ENCODE peak calls at places on chromosomes 12 and 14, in six cellular contexts. U is K562, K is GM13977, R is cardiac fibroblast, X is BJ, D is astrocyte. N is an unnamed sample.

GRCh38 chr14:75229923-75230792 is 48.5 kb upstream of the FOS start:
- DNase-seq in U (peak), K (no peak), R (peak), X (no peak), D (peak), N (no peak)

GRCh38 chr12:12804011-12804410 is 9.1 kb upstream of the DDX47 start:
- DNase-seq in U (no peak), K (no peak), R (no peak), X (no peak), D (no peak), N (no peak)

GRCh38 chr12:46219892-46220655 is 48.8 kb downstream of the SLC38A1 start:
- DNase-seq in U (peak), K (no peak), R (peak), X (peak), D (peak), N (peak)

GRCh38 chr12:53575502-53576264 is 50.5 kb downstream of the ATF7 start:
- DNase-seq in U (peak), K (no peak), R (peak), X (no peak), D (peak), N (no peak)

GRCh38 chr12:13219320-13219719 is 22.8 kb downstream of the EMP1 start:
- DNase-seq in U (no peak), K (no peak), R (no peak), X (no peak), D (no peak), N (no peak)

GRCh38 chr14:73477618-73478266 is 13.0 kb upstream of the RIOX1 start:
- DNase-seq in U (no peak), K (peak), R (peak), X (no peak), D (peak), N (no peak)

GRCh38 chr12:51323966-51324895 is at the start of gene BIN2:
- DNase-seq in U (no peak), K (peak), R (no peak), X (no peak), D (no peak), N (no peak)

GRCh38 chr12:87259405-87259804 is 769.8 kb downstream of the C12orf50 start:
- DNase-seq in U (no peak), K (no peak), R (peak), X (no peak), D (no peak), N (no peak)

GRCh38 chr12:14907953-14908352 is 22.3 kb upstream of the MGP start:
- DNase-seq in U (no peak), K (no peak), R (no peak), X (no peak), D (no peak), N (no peak)

GRCh38 chr14:94460631-94461416 is 8.2 kb upstream of the SERPINA11 start:
- DNase-seq in U (no peak), K (no peak), R (no peak), X (no peak), D (no peak), N (no peak)

GRCh38 chr14:58560208-58560607 is 77.6 kb upstream of the DACT1 start:
- DNase-seq in U (no peak), K (no peak), R (peak), X (no peak), D (peak), N (no peak)

DNA sequence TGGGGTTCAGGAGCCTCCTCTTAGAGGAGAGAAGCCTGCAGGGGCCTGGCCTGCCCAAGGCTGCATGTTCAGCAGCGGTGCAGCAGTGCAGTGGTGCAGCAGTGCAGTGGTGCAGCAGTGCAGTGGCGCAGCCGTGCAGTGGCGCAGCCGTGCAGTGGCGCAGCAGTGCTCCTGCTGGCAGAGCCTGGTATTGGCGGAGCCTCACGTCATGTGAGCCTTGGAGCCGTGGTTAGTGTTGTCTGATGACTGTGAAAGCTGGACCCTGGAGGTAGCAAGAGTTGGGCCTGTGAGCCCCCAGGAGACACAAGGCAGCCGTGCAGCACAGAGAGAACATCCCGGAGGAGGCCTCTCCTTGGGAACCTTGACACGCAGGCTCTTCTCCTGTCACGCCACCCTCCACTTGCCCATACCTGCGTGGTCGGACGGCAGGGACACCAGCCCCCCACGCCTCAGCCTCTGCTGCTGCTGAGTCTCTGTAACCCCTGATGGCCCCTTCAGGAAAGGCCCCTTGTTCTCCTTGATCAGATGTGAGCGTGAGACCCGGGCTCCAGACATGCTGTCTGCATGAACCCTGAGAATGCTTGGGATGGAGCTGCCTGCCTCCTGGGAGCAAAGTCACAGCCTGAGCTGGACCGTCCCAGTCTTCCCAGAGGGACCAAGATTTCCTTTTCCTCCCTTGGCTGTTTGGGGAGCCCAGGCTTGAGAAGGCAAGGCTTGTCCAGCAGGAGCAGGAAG is 193.7 kb downstream of the KIF26A start:
- DNase-seq in U (peak), K (no peak), R (no peak), X (no peak), D (no peak), N (no peak)
- TF ChIP-seq CTCF in U (peak), K (no peak), R (no peak), X (no peak), D (no peak), N (peak)

DNA sequence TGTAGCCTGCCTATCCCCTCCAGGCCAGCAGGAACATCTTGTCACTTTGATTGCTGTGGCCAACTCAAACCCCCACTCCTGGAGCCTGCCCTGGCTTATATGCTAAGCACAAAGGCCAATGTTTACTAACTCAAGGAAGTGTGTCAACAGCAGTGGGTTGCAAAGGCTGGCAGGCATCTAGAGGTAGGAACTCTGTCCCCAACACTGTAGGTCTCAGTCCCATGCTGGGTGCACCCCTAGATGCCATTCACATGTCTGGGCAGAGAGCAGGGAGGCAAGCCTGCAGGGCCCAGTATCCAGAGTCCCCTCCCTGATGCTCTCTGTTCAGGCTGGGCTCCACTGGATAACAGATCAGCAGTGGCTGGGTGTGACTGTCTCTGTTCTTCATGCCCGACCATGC is 1.6 kb upstream of the HPD start:
- DNase-seq in U (no peak), K (no peak), R (no peak), X (no peak), D (no peak), N (no peak)
- TF ChIP-seq CTCF in U (no peak), K (no peak), R (no peak), X (no peak), D (no peak), N (no peak)

DNA sequence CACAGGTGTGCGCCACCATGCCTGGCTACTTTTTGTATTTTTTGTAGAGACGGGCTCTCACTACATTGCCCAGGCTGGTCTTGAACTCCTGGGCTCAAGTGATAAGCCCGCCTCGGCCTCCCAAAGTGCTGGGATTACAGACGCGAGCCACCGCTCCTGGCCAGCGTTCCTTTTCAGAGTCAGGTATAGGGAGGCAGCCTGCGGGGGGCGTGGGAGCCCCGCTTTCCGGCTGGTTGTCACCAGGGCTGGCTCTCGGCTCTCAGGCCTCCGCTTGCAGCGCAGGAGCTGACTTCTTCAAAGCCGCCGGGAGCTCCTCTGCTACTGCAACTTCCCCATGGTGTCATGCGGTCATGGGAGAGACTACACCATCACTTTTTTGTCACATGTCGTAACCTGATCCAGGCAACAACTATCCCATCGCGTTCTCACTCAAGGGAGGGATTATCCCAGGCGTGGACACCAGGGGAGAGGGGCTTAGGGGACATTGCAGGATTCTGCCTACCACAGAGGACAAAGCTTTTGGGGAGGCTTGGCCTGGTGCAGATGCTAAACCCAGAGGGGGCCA is 129.4 kb downstream of the SCARB1 start:
- DNase-seq in U (peak), K (no peak), R (no peak), X (no peak), D (no peak), N (no peak)
- TF ChIP-seq CTCF in U (peak), K (no peak), R (no peak), X (no peak), D (no peak), N (no peak)

GRCh38 chr12:56267443-56268071 is 815 bp downstream of the COQ10A start:
- DNase-seq in U (peak), K (no peak), R (no peak), X (no peak), D (no peak), N (no peak)

GRCh38 chr12:56271031-56271430 is 4.3 kb downstream of the COQ10A start:
- DNase-seq in U (peak), K (no peak), R (peak), X (no peak), D (no peak), N (no peak)

GRCh38 chr12:56261503-56262230 is 3.5 kb upstream of the ANKRD52 start:
- DNase-seq in U (peak), K (no peak), R (peak), X (peak), D (peak), N (peak)

GRCh38 chr12:56260921-56261320 is 2.7 kb upstream of the ANKRD52 start:
- DNase-seq in U (no peak), K (no peak), R (no peak), X (no peak), D (no peak), N (no peak)

GRCh38 chr12:56266634-56267442 is at the start of gene COQ10A:
- DNase-seq in U (peak), K (peak), R (peak), X (peak), D (peak), N (peak)
- TF ChIP-seq CTCF in U (peak), K (peak), R (peak), X (peak), D (peak), N (peak)

DNA sequence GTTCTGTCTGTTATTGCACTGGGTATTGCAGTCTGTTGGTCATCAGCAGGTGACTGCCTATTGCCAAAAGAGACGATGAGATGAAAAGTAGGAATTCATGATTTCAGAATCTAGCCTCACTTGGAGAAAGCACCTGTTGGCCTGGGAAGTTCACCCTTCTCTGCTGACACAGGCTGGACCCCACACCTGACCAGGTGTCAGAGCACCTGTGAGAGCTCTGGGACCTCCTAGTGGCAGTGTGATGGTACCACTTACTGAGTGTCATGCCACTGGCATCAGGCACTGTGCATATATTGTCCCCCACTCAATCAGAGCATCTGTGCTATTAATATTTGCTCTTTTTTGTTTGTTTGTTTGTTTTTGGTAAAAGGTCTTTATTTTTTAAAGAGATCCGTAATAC is 68.0 kb downstream of the RASSF3 start:
- DNase-seq in U (no peak), K (no peak), R (no peak), X (no peak), D (no peak), N (no peak)
- TF ChIP-seq CTCF in U (no peak), K (peak), R (no peak), X (no peak), D (no peak), N (no peak)

GRCh38 chr12:50057000-50057841 is at the start of gene ASIC1:
- DNase-seq in U (peak), K (peak), R (peak), X (no peak), D (peak), N (no peak)
- TF ChIP-seq CTCF in U (no peak), K (no peak), R (no peak), X (no peak), D (no peak), N (no peak)

GRCh38 chr14:91899213-91899612 is 31.9 kb upstream of the TC2N start:
- DNase-seq in U (no peak), K (no peak), R (no peak), X (no peak), D (no peak), N (no peak)
- TF ChIP-seq CTCF in U (peak), K (no peak), R (no peak), X (no peak), D (no peak), N (no peak)

DNA sequence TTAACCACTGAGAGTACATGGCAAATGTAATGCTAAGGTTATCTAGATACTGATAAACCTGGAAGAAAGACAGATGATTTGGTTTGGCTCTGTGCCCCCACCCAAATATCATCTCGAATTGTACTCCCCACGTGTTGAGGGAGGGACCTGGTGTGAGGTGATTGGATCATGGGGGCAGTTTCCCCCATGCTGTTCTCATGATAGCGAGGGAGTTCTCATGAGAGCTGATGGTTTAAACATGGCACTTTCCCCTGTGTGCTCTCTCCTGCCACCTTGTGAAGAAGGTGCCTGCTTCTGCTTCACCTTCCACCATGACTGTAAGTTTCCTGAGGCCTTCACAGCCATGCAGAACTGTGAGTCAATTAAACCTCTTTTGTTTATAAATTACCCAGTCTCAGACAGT is 14.2 kb downstream of the NOXRED1 start:
- DNase-seq in U (peak), K (no peak), R (peak), X (no peak), D (no peak), N (no peak)
- TF ChIP-seq CTCF in U (peak), K (peak), R (peak), X (peak), D (no peak), N (no peak)